ENCODE peak calls at places on chromosomes 16 and 17, in seven cellular contexts. One of them, this sample, is unnamed.
A peak's percentile ranks its signal among the peaks of the same experiment; 100 is the strongest.

GRCh38 chr17:50190278-50191069 is 11.0 kb downstream of the COL1A1 start:
- DNase-seq in cardiac muscle cell: no peak
- DNase-seq in heart right ventricle: no peak
- DNase-seq in K562: no peak
- DNase-seq in heart left ventricle: no peak
- DNase-seq in brain microvascular endothelial cell: no peak
- DNase-seq in tibial nerve: no peak
- DNase-seq in this sample: no peak

GRCh38 chr16:71337631-71338030 is 20.9 kb upstream of the CALB2 start:
- DNase-seq in cardiac muscle cell: no peak
- DNase-seq in heart right ventricle: no peak
- DNase-seq in K562: no peak
- DNase-seq in heart left ventricle: no peak
- DNase-seq in brain microvascular endothelial cell: no peak
- DNase-seq in tibial nerve: no peak
- DNase-seq in this sample: no peak

GRCh38 chr17:17679243-17679642 is 2.0 kb upstream of the RAI1 start:
- DNase-seq in cardiac muscle cell: no peak
- DNase-seq in heart right ventricle: no peak
- DNase-seq in K562: no peak
- DNase-seq in heart left ventricle: no peak
- DNase-seq in brain microvascular endothelial cell: no peak
- DNase-seq in tibial nerve: no peak
- DNase-seq in this sample: no peak

GRCh38 chr17:44006581-44007345 is 2.3 kb downstream of the NAGS start:
- DNase-seq in cardiac muscle cell: peak; percentile 98
- DNase-seq in heart right ventricle: peak; percentile 97
- DNase-seq in K562: peak; percentile 100
- DNase-seq in heart left ventricle: peak; percentile 96
- DNase-seq in brain microvascular endothelial cell: peak; percentile 96
- DNase-seq in tibial nerve: peak; percentile 96
- DNase-seq in this sample: peak; percentile 75

GRCh38 chr17:55326030-55326429 is 61.3 kb downstream of the HLF start:
- DNase-seq in cardiac muscle cell: no peak
- DNase-seq in heart right ventricle: no peak
- DNase-seq in K562: no peak
- DNase-seq in heart left ventricle: no peak
- DNase-seq in brain microvascular endothelial cell: no peak
- DNase-seq in tibial nerve: no peak
- DNase-seq in this sample: no peak

GRCh38 chr17:27233059-27233458 is 60.9 kb upstream of the WSB1 start:
- DNase-seq in cardiac muscle cell: no peak
- DNase-seq in heart right ventricle: no peak
- DNase-seq in K562: no peak
- DNase-seq in heart left ventricle: no peak
- DNase-seq in brain microvascular endothelial cell: no peak
- DNase-seq in tibial nerve: no peak
- DNase-seq in this sample: no peak

GRCh38 chr16:66961065-66961744 is at the start of gene CES3:
- DNase-seq in cardiac muscle cell: peak; percentile 88
- DNase-seq in heart right ventricle: no peak
- DNase-seq in K562: peak; percentile 86
- DNase-seq in heart left ventricle: no peak
- DNase-seq in brain microvascular endothelial cell: peak; percentile 67
- DNase-seq in tibial nerve: peak; percentile 21
- DNase-seq in this sample: peak; percentile 22

GRCh38 chr17:11986939-11987329 is 10.3 kb downstream of the ZNF18 start:
- DNase-seq in cardiac muscle cell: peak; percentile 36
- DNase-seq in heart right ventricle: peak; percentile 5
- DNase-seq in K562: peak; percentile 12
- DNase-seq in heart left ventricle: no peak
- DNase-seq in brain microvascular endothelial cell: peak; percentile 18
- DNase-seq in tibial nerve: no peak
- DNase-seq in this sample: no peak

GRCh38 chr17:13283606-13284005 is 265.8 kb upstream of the ELAC2 start:
- DNase-seq in cardiac muscle cell: no peak
- DNase-seq in heart right ventricle: no peak
- DNase-seq in K562: no peak
- DNase-seq in heart left ventricle: no peak
- DNase-seq in brain microvascular endothelial cell: no peak
- DNase-seq in tibial nerve: no peak
- DNase-seq in this sample: no peak

GRCh38 chr17:15403276-15403939 is 62.0 kb upstream of the TEKT3 start:
- DNase-seq in cardiac muscle cell: no peak
- DNase-seq in heart right ventricle: no peak
- DNase-seq in K562: no peak
- DNase-seq in heart left ventricle: no peak
- DNase-seq in brain microvascular endothelial cell: no peak
- DNase-seq in tibial nerve: no peak
- DNase-seq in this sample: no peak

GRCh38 chr16:88818610-88818874 is 6.8 kb upstream of the APRT start:
- DNase-seq in cardiac muscle cell: no peak
- DNase-seq in heart right ventricle: no peak
- DNase-seq in K562: no peak
- DNase-seq in heart left ventricle: no peak
- DNase-seq in brain microvascular endothelial cell: no peak
- DNase-seq in tibial nerve: no peak
- DNase-seq in this sample: no peak

GRCh38 chr16:50752481-50753235 is 10.8 kb downstream of the CYLD start:
- DNase-seq in cardiac muscle cell: no peak
- DNase-seq in heart right ventricle: no peak
- DNase-seq in K562: no peak
- DNase-seq in heart left ventricle: no peak
- DNase-seq in brain microvascular endothelial cell: no peak
- DNase-seq in tibial nerve: no peak
- DNase-seq in this sample: no peak

GRCh38 chr16:29987371-29988085 is 7.9 kb downstream of the HIRIP3 start:
- DNase-seq in cardiac muscle cell: no peak
- DNase-seq in heart right ventricle: no peak
- DNase-seq in K562: no peak
- DNase-seq in heart left ventricle: no peak
- DNase-seq in brain microvascular endothelial cell: no peak
- DNase-seq in tibial nerve: no peak
- DNase-seq in this sample: no peak

GRCh38 chr16:3484328-3485096 is 10.8 kb downstream of the C16orf90 start:
- DNase-seq in cardiac muscle cell: no peak
- DNase-seq in heart right ventricle: no peak
- DNase-seq in K562: no peak
- DNase-seq in heart left ventricle: no peak
- DNase-seq in brain microvascular endothelial cell: no peak
- DNase-seq in tibial nerve: no peak
- DNase-seq in this sample: no peak

GRCh38 chr17:30567231-30568116 is 90.3 kb downstream of the GOSR1 start:
- DNase-seq in cardiac muscle cell: no peak
- DNase-seq in heart right ventricle: no peak
- DNase-seq in K562: no peak
- DNase-seq in heart left ventricle: no peak
- DNase-seq in brain microvascular endothelial cell: no peak
- DNase-seq in tibial nerve: no peak
- DNase-seq in this sample: no peak

GRCh38 chr16:11139624-11140375 is 116.2 kb downstream of the SOCS1 start:
- DNase-seq in cardiac muscle cell: no peak
- DNase-seq in heart right ventricle: no peak
- DNase-seq in K562: no peak
- DNase-seq in heart left ventricle: no peak
- DNase-seq in brain microvascular endothelial cell: no peak
- DNase-seq in tibial nerve: no peak
- DNase-seq in this sample: no peak

GRCh38 chr16:57802635-57803412 is 533 bp upstream of the KIFC3 start:
- DNase-seq in cardiac muscle cell: no peak
- DNase-seq in heart right ventricle: no peak
- DNase-seq in K562: no peak
- DNase-seq in heart left ventricle: no peak
- DNase-seq in brain microvascular endothelial cell: no peak
- DNase-seq in tibial nerve: peak; percentile 12
- DNase-seq in this sample: no peak

GRCh38 chr17:48333034-48333491 is 97.0 kb downstream of the SKAP1 start:
- DNase-seq in cardiac muscle cell: no peak
- DNase-seq in heart right ventricle: no peak
- DNase-seq in K562: no peak
- DNase-seq in heart left ventricle: no peak
- DNase-seq in brain microvascular endothelial cell: no peak
- DNase-seq in tibial nerve: no peak
- DNase-seq in this sample: no peak
- H3K27me3 ChIP-seq in cardiac muscle cell: peaks cover 97% of the 10 kb centered on the region
- H3K27me3 ChIP-seq in heart right ventricle: peaks cover 87% of the 10 kb centered on the region
- H3K27me3 ChIP-seq in K562: no peaks in the 10 kb centered on the region
- H3K27me3 ChIP-seq in heart left ventricle: peaks cover 30% of the 10 kb centered on the region
- H3K27me3 ChIP-seq in brain microvascular endothelial cell: peaks cover 57% of the 10 kb centered on the region
- H3K27me3 ChIP-seq in tibial nerve: peaks cover 81% of the 10 kb centered on the region
- H3K27me3 ChIP-seq in this sample: peaks cover 84% of the 10 kb centered on the region

GRCh38 chr17:38868968-38869646 is 751 bp upstream of the LASP1 start:
- DNase-seq in cardiac muscle cell: peak; percentile 82
- DNase-seq in heart right ventricle: peak; percentile 92
- DNase-seq in K562: peak; percentile 62
- DNase-seq in heart left ventricle: peak; percentile 90
- DNase-seq in brain microvascular endothelial cell: peak; percentile 93
- DNase-seq in tibial nerve: peak; percentile 96
- DNase-seq in this sample: peak; percentile 93

GRCh38 chr17:38868095-38868967 is 1.5 kb upstream of the LASP1 start:
- DNase-seq in cardiac muscle cell: peak; percentile 20
- DNase-seq in heart right ventricle: peak; percentile 72
- DNase-seq in K562: no peak
- DNase-seq in heart left ventricle: peak; percentile 67
- DNase-seq in brain microvascular endothelial cell: peak; percentile 54
- DNase-seq in tibial nerve: peak; percentile 64
- DNase-seq in this sample: no peak

GRCh38 chr17:38861399-38861843 is 7.9 kb upstream of the RPL23 start:
- DNase-seq in cardiac muscle cell: no peak
- DNase-seq in heart right ventricle: no peak
- DNase-seq in K562: no peak
- DNase-seq in heart left ventricle: no peak
- DNase-seq in brain microvascular endothelial cell: no peak
- DNase-seq in tibial nerve: no peak
- DNase-seq in this sample: no peak

GRCh38 chr17:38867179-38867994 is 2.5 kb upstream of the LASP1 start:
- DNase-seq in cardiac muscle cell: peak; percentile 69
- DNase-seq in heart right ventricle: peak; percentile 57
- DNase-seq in K562: peak; percentile 51
- DNase-seq in heart left ventricle: peak; percentile 47
- DNase-seq in brain microvascular endothelial cell: peak; percentile 76
- DNase-seq in tibial nerve: peak; percentile 81
- DNase-seq in this sample: peak; percentile 71

DNA sequence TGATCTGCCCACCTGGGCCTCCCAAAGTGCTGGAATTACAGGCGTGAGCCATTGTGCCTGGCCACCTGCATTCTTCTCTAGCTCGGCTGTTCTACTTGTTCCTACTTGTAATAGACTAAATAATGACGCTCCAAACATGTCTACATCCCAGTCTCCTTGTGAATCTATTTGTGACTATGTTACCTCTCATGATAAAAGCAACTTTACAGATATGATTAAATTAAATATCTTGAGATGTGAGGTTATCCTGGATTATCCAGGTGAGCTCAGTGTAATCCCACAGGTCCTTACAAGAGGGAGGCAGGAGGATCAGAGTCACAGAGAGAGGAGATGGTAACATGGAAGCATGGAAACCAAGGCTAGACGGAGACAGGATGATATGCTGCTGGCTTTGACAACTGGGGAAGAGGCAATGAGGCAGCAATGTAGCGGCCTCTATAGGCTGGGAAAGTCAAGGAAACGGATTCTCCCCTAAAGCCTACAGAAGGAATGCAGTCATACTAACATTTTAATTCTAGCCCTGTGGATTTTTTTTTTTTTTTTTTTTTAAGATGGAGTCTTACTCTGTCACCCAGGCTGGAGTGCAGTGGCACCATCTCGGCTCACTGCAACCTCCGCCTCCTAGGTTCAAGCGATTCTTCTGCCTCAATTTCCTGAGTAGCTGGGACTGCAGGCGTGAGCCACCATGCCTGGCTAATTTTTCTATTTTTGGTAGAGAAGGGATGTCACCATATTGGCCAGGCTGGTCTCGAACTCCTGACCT is 5.0 kb upstream of the LASP1 start:
- DNase-seq in cardiac muscle cell: peak; percentile 40
- DNase-seq in heart right ventricle: no peak
- DNase-seq in K562: no peak
- DNase-seq in heart left ventricle: no peak
- DNase-seq in brain microvascular endothelial cell: peak; percentile 63
- DNase-seq in tibial nerve: no peak
- DNase-seq in this sample: no peak
- TF ChIP-seq CTCF in cardiac muscle cell: peak; percentile 62
- TF ChIP-seq CTCF in heart right ventricle: no peak
- TF ChIP-seq CTCF in K562: peak; percentile 67
- TF ChIP-seq CTCF in heart left ventricle: no peak
- TF ChIP-seq CTCF in brain microvascular endothelial cell: peak; percentile 80
- TF ChIP-seq CTCF in tibial nerve: no peak
- TF ChIP-seq CTCF in this sample: no peak

GRCh38 chr17:70896843-70897242 is 727.5 kb downstream of the KCNJ2 start:
- DNase-seq in cardiac muscle cell: no peak
- DNase-seq in heart right ventricle: no peak
- DNase-seq in K562: no peak
- DNase-seq in heart left ventricle: no peak
- DNase-seq in brain microvascular endothelial cell: no peak
- DNase-seq in tibial nerve: no peak
- DNase-seq in this sample: no peak
- H3K4me3 ChIP-seq in cardiac muscle cell: no peak overlapping the region
- H3K4me3 ChIP-seq in heart right ventricle: no peak overlapping the region
- H3K4me3 ChIP-seq in K562: no peak overlapping the region
- H3K4me3 ChIP-seq in heart left ventricle: no peak overlapping the region
- H3K4me3 ChIP-seq in brain microvascular endothelial cell: no peak overlapping the region
- H3K4me3 ChIP-seq in tibial nerve: no peak overlapping the region
- H3K4me3 ChIP-seq in this sample: no peak overlapping the region

GRCh38 chr17:57713140-57713539 is 32.0 kb downstream of the CCDC182 start:
- DNase-seq in cardiac muscle cell: no peak
- DNase-seq in heart right ventricle: no peak
- DNase-seq in K562: no peak
- DNase-seq in heart left ventricle: no peak
- DNase-seq in brain microvascular endothelial cell: no peak
- DNase-seq in tibial nerve: no peak
- DNase-seq in this sample: no peak
- H3K27me3 ChIP-seq in cardiac muscle cell: peaks cover 16% of the 10 kb centered on the region
- H3K27me3 ChIP-seq in heart right ventricle: no peaks in the 10 kb centered on the region
- H3K27me3 ChIP-seq in K562: peaks cover 42% of the 10 kb centered on the region
- H3K27me3 ChIP-seq in heart left ventricle: no peaks in the 10 kb centered on the region
- H3K27me3 ChIP-seq in brain microvascular endothelial cell: peaks cover 2% of the 10 kb centered on the region
- H3K27me3 ChIP-seq in tibial nerve: peaks cover 54% of the 10 kb centered on the region
- H3K27me3 ChIP-seq in this sample: no peaks in the 10 kb centered on the region

DNA sequence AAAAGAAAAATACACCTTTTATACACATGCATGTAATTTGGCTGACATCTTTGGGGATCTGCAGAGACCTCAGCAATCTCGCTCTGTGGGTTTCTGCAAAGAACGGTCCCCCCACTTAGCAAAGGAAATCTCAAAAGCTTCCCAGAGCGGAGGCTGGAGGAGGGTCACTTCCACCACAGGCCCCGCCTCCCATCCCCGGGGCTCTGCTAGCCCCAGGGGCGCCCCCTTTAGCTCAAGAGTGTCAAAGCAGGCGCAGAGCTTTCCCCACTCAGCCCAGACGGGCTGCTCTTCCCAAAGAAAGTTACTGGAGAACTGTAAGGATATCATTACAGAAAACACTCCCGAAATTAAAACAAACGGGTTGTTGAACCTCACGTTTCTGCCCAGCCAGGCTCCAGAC is 11.4 kb downstream of the SLC13A5 start:
- DNase-seq in cardiac muscle cell: peak; percentile 72
- DNase-seq in heart right ventricle: no peak
- DNase-seq in K562: peak; percentile 79
- DNase-seq in heart left ventricle: no peak
- DNase-seq in brain microvascular endothelial cell: peak; percentile 11
- DNase-seq in tibial nerve: no peak
- DNase-seq in this sample: no peak
- TF ChIP-seq CTCF in cardiac muscle cell: peak; percentile 44
- TF ChIP-seq CTCF in heart right ventricle: peak; percentile 20
- TF ChIP-seq CTCF in K562: peak; percentile 55
- TF ChIP-seq CTCF in heart left ventricle: no peak
- TF ChIP-seq CTCF in brain microvascular endothelial cell: peak; percentile 63
- TF ChIP-seq CTCF in tibial nerve: no peak
- TF ChIP-seq CTCF in this sample: no peak